ENCODE peak calls at places on chromosomes 7 and 10, in four cellular contexts. O, X, I and F are unnamed samples. For H3K4me1, the result is how much of the 10 kb centered on the place peaks cover.

GRCh38 chr10:7354330-7355047 is 56.3 kb downstream of the SFMBT2 start:
- DNase-seq in O (peak), X (no peak), I (no peak), F (peak)

GRCh38 chr10:100520811-100521210 is 1.1 kb upstream of the SEC31B start:
- DNase-seq in O (no peak), X (no peak), I (no peak), F (peak)

GRCh38 chr7:81632418-81632817 is 137.4 kb downstream of the HGF start:
- DNase-seq in O (no peak), X (no peak), I (no peak), F (no peak)

GRCh38 chr10:60367431-60367830 is 22.2 kb downstream of the ANK3 start:
- DNase-seq in O (no peak), X (peak), I (no peak), F (peak)

GRCh38 chr10:132836832-132837540 is 51.0 kb upstream of the NKX6-2 start:
- DNase-seq in O (peak), X (peak), I (peak), F (peak)

GRCh38 chr7:126222782-126223181 is 1030.0 kb downstream of the GRM8 start:
- DNase-seq in O (no peak), X (no peak), I (no peak), F (no peak)

GRCh38 chr7:75688200-75689136 is 50.3 kb downstream of the HIP1 start:
- DNase-seq in O (no peak), X (no peak), I (no peak), F (no peak)

GRCh38 chr7:92732451-92733036 is 103.8 kb downstream of the CDK6 start:
- DNase-seq in O (no peak), X (no peak), I (no peak), F (no peak)

GRCh38 chr7:103524042-103524907 is 78.3 kb upstream of the SLC26A5 start:
- DNase-seq in O (peak), X (peak), I (no peak), F (peak)

GRCh38 chr7:42015413-42015698 is 221.7 kb downstream of the GLI3 start:
- DNase-seq in O (no peak), X (no peak), I (no peak), F (peak)

GRCh38 chr10:126027707-126028106 is 131.3 kb downstream of the FANK1 start:
- DNase-seq in O (no peak), X (no peak), I (no peak), F (no peak)

GRCh38 chr7:136303162-136303561 is 326.0 kb upstream of the MTPN start:
- DNase-seq in O (no peak), X (no peak), I (no peak), F (peak)

GRCh38 chr10:32269343-32270100 is 77.4 kb downstream of the EPC1 start:
- DNase-seq in O (no peak), X (no peak), I (no peak), F (no peak)

DNA sequence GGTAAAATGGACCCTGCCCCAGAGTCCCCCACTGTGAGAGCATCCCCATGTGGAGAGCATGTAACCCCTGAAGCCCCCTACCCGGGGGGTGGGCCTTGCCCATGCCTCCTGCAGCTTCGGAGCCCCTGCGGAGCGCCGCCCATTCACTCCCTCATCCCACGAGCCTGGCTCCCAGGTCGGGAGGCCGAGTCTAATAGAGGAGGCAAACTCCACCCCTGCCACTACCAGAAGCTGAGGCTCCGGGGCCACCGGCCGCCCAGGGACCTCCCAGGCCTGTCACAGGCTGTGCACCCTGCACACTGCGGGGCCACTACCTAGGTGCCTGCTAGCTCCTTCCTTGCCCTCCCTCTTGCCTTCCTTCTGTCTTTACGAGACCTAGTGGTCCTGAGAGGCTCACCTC is 17.4 kb downstream of the WDR86 start:
- DNase-seq in O (no peak), X (no peak), I (no peak), F (no peak)
- H3K4me1 ChIP-seq in O (under half), X (under half), I (under half), F (under half)

DNA sequence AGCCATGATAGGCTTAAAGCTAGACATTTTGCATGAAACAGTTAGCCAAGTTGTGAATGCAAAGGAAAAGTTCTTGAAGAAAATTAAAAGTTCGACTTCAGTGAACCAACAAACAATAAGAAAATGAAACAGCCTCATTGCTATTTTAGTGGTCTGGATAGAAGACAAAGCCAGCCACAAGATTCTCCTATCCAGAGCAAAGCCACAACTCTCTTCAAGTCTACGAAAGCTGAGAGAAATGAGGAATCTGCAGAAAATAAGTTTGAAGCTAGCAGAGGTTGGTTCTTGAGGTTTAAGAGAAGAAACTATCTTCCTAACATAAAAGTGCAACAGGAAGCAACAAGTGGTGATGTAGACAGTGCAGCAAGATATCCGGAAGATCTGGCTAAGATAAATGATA is 271.4 kb upstream of the GRM3 start:
- DNase-seq in O (no peak), X (no peak), I (no peak), F (no peak)
- H3K9ac ChIP-seq in O (no peak), X (no peak), I (no peak), F (no peak)

DNA sequence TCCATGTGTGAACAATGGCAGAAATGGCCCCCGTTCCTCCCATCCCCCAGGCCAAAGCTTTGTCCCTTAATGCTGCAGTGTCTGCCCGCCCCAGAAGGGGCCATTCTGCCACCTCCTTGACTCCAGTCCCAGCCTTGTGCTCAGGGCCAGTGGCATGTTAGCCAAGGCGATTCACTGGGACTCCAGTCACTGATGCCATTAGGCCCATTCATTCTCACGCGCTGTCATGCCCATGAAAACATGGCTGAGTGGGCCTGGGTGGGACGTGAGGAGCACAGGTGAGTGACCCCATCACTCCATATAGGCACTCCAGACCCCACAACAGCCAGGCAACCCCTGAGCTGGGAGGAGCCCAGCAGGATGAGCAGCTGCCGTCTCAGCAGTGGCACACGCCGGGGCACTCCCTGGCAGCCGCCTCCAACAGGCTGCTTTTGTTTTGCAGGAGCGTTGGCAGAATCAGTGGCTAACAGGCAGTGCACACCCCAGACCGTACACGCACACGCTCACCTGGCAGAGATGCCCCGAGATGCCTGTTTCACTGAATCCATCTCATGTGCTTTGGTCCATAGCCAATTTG is 79.5 kb downstream of the TCERG1L start:
- DNase-seq in O (no peak), X (no peak), I (no peak), F (no peak)
- H3K4me1 ChIP-seq in O (under half), X (under half), I (under half), F (under half)

DNA sequence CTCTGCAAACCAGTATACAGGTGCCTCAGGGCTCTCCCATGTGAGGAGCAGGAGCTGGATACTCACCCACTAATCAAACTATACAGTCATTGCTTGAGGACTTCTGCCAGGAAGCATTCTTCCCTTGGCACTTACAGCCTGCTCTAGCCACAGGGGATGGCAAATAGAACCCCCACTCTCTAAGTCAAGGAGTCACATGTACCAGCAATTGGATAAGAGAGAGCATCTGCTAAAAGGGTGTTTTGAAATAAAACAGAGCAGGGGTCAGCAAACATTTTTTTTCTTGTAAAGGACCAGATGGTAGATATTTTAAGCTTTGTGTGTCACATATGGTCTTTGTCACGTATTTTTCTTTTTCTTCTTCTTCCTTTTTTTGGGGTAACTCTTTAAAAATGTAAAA is 865.2 kb upstream of the GHITM start:
- DNase-seq in O (no peak), X (no peak), I (no peak), F (no peak)
- H3K9ac ChIP-seq in O (no peak), X (no peak), I (no peak), F (no peak)

DNA sequence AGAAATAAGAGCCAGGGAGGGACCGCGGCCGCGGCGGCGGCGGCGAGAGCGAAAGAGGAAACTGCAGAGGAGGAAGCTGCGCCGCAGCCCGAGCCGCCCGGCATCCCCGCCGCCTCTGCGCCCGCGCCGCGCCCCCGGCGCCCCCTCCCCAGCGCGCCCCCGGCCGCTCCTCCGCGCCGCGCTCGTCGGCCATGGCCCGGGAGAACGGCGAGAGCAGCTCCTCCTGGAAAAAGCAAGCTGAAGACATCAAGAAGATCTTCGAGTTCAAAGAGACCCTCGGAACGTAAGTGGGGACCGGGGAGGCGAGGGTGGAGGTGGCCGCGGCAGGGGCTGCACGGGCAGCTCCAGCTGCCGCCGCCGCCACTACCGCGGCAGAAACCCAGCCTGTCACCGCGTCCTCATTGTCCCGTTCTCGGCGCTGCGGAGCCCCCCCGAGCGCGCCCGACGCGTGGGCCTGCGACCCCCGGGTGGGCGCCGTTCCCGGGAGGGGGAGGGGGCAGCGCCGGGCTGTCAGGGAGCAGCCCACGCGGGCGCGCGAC is 350 bp downstream of the CAMK1D start:
- DNase-seq in O (no peak), X (no peak), I (no peak), F (no peak)
- H3K4me1 ChIP-seq in O (under half), X (under half), I (under half), F (under half)

GRCh38 chr10:43111921-43112607 is 26.2 kb upstream of the CSGALNACT2 start:
- DNase-seq in O (no peak), X (no peak), I (no peak), F (no peak)

GRCh38 chr10:43110318-43111071 is 27.8 kb upstream of the CSGALNACT2 start:
- DNase-seq in O (no peak), X (no peak), I (no peak), F (peak)

GRCh38 chr10:43112608-43112961 is 25.7 kb upstream of the CSGALNACT2 start:
- DNase-seq in O (no peak), X (no peak), I (no peak), F (no peak)

GRCh38 chr10:43109671-43110249 is 28.5 kb upstream of the CSGALNACT2 start:
- DNase-seq in O (no peak), X (no peak), I (no peak), F (peak)

GRCh38 chr10:43111101-43111500 is 27.1 kb upstream of the CSGALNACT2 start:
- DNase-seq in O (no peak), X (no peak), I (no peak), F (no peak)
- H3K9ac ChIP-seq in O (no peak), X (no peak), I (no peak), F (no peak)

GRCh38 chr7:105213619-105214018 is 175.1 kb downstream of the SRPK2 start:
- DNase-seq in O (no peak), X (no peak), I (no peak), F (no peak)
- H3K4me1 ChIP-seq in O (under half), X (under half), I (under half), F (under half)